ENCODE peak calls at places on chromosomes 3 and 15, in six cellular contexts. C is occipital lobe; S is NCI-H1694; Q is cerebellum; P is stimulated activated CD8-positive, alpha-beta memory T cell treated with anti-CD3 and anti-CD28 coated beads, Interleukin-15, amount 100 ng/mL, for 24 hours; J is GM12891. F is an unnamed sample.

GRCh38 chr15:75229191-75230015 is 27.7 kb downstream of the C15orf39 start:
- DNase-seq in C (no peak), S (no peak), Q (no peak), P (no peak), J (peak; percentile 5), F (no peak)

GRCh38 chr3:23183731-23184130 is 19.4 kb upstream of the UBE2E2 start:
- DNase-seq in C (no peak), S (no peak), Q (peak; percentile 36), P (no peak), J (no peak), F (no peak)

GRCh38 chr3:14810070-14810732 is 8.6 kb upstream of the FGD5 start:
- DNase-seq in C (no peak), S (no peak), Q (no peak), P (no peak), J (no peak), F (no peak)

GRCh38 chr3:65878831-65879230 is 159.9 kb downstream of the MAGI1 start:
- DNase-seq in C (no peak), S (no peak), Q (no peak), P (no peak), J (no peak), F (no peak)

GRCh38 chr15:33140326-33140725 is 54.2 kb downstream of the FMN1 start:
- DNase-seq in C (no peak), S (no peak), Q (no peak), P (no peak), J (no peak), F (no peak)

GRCh38 chr3:21573291-21573690 is 177.7 kb downstream of the ZNF385D start:
- DNase-seq in C (no peak), S (no peak), Q (no peak), P (no peak), J (no peak), F (no peak)

GRCh38 chr15:37485056-37485455 is 384.7 kb upstream of the MEIS2 start:
- DNase-seq in C (no peak), S (no peak), Q (no peak), P (no peak), J (no peak), F (no peak)

GRCh38 chr15:73296621-73297353 is 72.0 kb downstream of the HCN4 start:
- DNase-seq in C (no peak), S (no peak), Q (no peak), P (no peak), J (no peak), F (no peak)

GRCh38 chr15:31208804-31209203 is 107.3 kb upstream of the TRPM1 start:
- DNase-seq in C (no peak), S (no peak), Q (no peak), P (no peak), J (no peak), F (no peak)

GRCh38 chr3:38590521-38590920 is 59.0 kb downstream of the SCN5A start:
- DNase-seq in C (no peak), S (no peak), Q (no peak), P (no peak), J (no peak), F (no peak)

GRCh38 chr3:14505803-14506500 is 34.2 kb downstream of the GRIP2 start:
- DNase-seq in C (no peak), S (no peak), Q (no peak), P (no peak), J (no peak), F (no peak)

GRCh38 chr15:27878841-27879240 is 220.3 kb downstream of the OCA2 start:
- DNase-seq in C (no peak), S (no peak), Q (no peak), P (no peak), J (no peak), F (no peak)

GRCh38 chr3:63343674-63344073 is 65.6 kb downstream of the SYNPR start:
- DNase-seq in C (peak; percentile 66), S (peak; percentile 90), Q (peak; percentile 35), P (no peak), J (no peak), F (no peak)

GRCh38 chr3:18016366-18016765 is 273.9 kb upstream of the TBC1D5 start:
- DNase-seq in C (no peak), S (no peak), Q (no peak), P (no peak), J (no peak), F (no peak)

GRCh38 chr3:125634346-125634964 is 39.2 kb upstream of the OSBPL11 start:
- DNase-seq in C (no peak), S (no peak), Q (no peak), P (no peak), J (no peak), F (no peak)

GRCh38 chr3:68239542-68239941 is 585.1 kb upstream of the SUCLG2 start:
- DNase-seq in C (no peak), S (no peak), Q (no peak), P (no peak), J (no peak), F (no peak)

GRCh38 chr3:69740103-69741021 is 1.1 kb downstream of the MITF start:
- DNase-seq in C (no peak), S (no peak), Q (no peak), P (no peak), J (no peak), F (no peak)

GRCh38 chr15:57506422-57506821 is 85.3 kb upstream of the MYZAP start:
- DNase-seq in C (no peak), S (no peak), Q (no peak), P (no peak), J (no peak), F (no peak)

GRCh38 chr3:4806535-4807108 is 172.6 kb upstream of the BHLHE40 start:
- DNase-seq in C (no peak), S (no peak), Q (no peak), P (no peak), J (no peak), F (no peak)

GRCh38 chr15:49041406-49041805 is 4.8 kb downstream of the SECISBP2L start:
- DNase-seq in C (no peak), S (no peak), Q (no peak), P (no peak), J (no peak), F (no peak)

GRCh38 chr3:150345021-150345538 is 63.0 kb upstream of the TSC22D2 start:
- DNase-seq in C (no peak), S (no peak), Q (no peak), P (no peak), J (no peak), F (no peak)

GRCh38 chr15:87597346-87598052 is 659.0 kb downstream of the NTRK3 start:
- DNase-seq in C (no peak), S (no peak), Q (no peak), P (no peak), J (no peak), F (no peak)

GRCh38 chr15:96336045-96336642 is 5.6 kb downstream of the NR2F2 start:
- DNase-seq in C (no peak), S (no peak), Q (no peak), P (no peak), J (no peak), F (no peak)

GRCh38 chr3:177516130-177517011 is 319.1 kb upstream of the TBL1XR1 start:
- DNase-seq in C (no peak), S (peak; percentile 57), Q (peak; percentile 20), P (no peak), J (no peak), F (no peak)

GRCh38 chr15:80109388-80109787 is 43.4 kb upstream of the FAH start:
- DNase-seq in C (no peak), S (no peak), Q (no peak), P (no peak), J (no peak), F (no peak)

GRCh38 chr3:66638717-66639116 is 137.9 kb upstream of the LRIG1 start:
- DNase-seq in C (no peak), S (no peak), Q (no peak), P (no peak), J (no peak), F (no peak)

GRCh38 chr3:181623924-181624694 is 87.6 kb upstream of the SOX2 start:
- DNase-seq in C (no peak), S (no peak), Q (no peak), P (no peak), J (no peak), F (no peak)

GRCh38 chr15:88911766-88912118 is 1.4 kb downstream of the MFGE8 start:
- DNase-seq in C (no peak), S (no peak), Q (no peak), P (no peak), J (no peak), F (no peak)

GRCh38 chr3:56613016-56613415 is 56.0 kb downstream of the CCDC66 start:
- DNase-seq in C (no peak), S (no peak), Q (no peak), P (no peak), J (no peak), F (no peak)

GRCh38 chr15:66622677-66623076 is 56.9 kb upstream of the LCTL start:
- DNase-seq in C (no peak), S (no peak), Q (no peak), P (no peak), J (no peak), F (no peak)